ENCODE peak calls at places on chromosomes 11 and 22, in six cellular contexts. L, J, D, A, E and R are unnamed samples.

GRCh38 chr11:43916621-43917020 is 25.8 kb upstream of the C11orf96 start:
- DNase-seq in L (no peak), D (no peak), J (no peak), A (no peak), E (no peak), R (no peak)

GRCh38 chr11:15800121-15800800 is 556.1 kb downstream of the SOX6 start:
- DNase-seq in J (peak), E (peak), A (peak), D (no peak), L (no peak), R (peak)

GRCh38 chr22:23744001-23744400 is 6.9 kb downstream of the ZNF70 start:
- DNase-seq in A (no peak), E (no peak), J (no peak), L (no peak), D (no peak), R (no peak)

GRCh38 chr22:47166446-47167016 is 404.1 kb downstream of the TBC1D22A start:
- DNase-seq in L (peak), J (no peak), D (peak), A (no peak), E (peak), R (no peak)

GRCh38 chr11:64854534-64855502 is 10.4 kb upstream of the CDC42BPG start:
- DNase-seq in D (peak), J (peak), A (peak), E (peak), L (peak), R (peak)

GRCh38 chr11:31819533-31820437 is 8.7 kb upstream of the PAX6 start:
- DNase-seq in A (no peak), L (no peak), E (no peak), J (no peak), D (no peak), R (no peak)

GRCh38 chr11:118007040-118007439 is 20.8 kb downstream of the IL10RA start:
- DNase-seq in E (no peak), A (no peak), J (no peak), L (no peak), D (no peak), R (no peak)

GRCh38 chr22:49406047-49406650 is 421.5 kb downstream of the BRD1 start:
- DNase-seq in A (no peak), E (no peak), D (no peak), J (no peak), L (no peak), R (no peak)

GRCh38 chr11:33157103-33158027 is 3.9 kb downstream of the CSTF3 start:
- DNase-seq in D (no peak), A (no peak), L (no peak), J (no peak), E (no peak), R (no peak)

GRCh38 chr22:32880906-32881596 is 79.5 kb downstream of the TIMP3 start:
- DNase-seq in L (peak), J (no peak), D (no peak), A (peak), E (peak), R (peak)

GRCh38 chr11:58513747-58514367 is 6.0 kb upstream of the OR5B21 start:
- DNase-seq in A (peak), E (no peak), D (no peak), J (no peak), L (no peak), R (peak)

GRCh38 chr11:6705905-6706535 is 22.9 kb upstream of the MRPL17 start:
- DNase-seq in L (no peak), E (no peak), A (peak), D (no peak), J (no peak), R (peak)

GRCh38 chr22:26949193-26949592 is 291.8 kb downstream of the MIAT start:
- DNase-seq in E (no peak), J (no peak), D (no peak), L (no peak), A (peak), R (no peak)

GRCh38 chr11:19345848-19346681 is 105.3 kb upstream of the E2F8 start:
- DNase-seq in D (no peak), E (no peak), A (peak), J (no peak), L (no peak), R (no peak)

GRCh38 chr22:45013138-45013537 is 3.3 kb upstream of the PHF21B start:
- DNase-seq in D (no peak), J (no peak), A (no peak), L (no peak), E (no peak), R (no peak)
- H3K4me3 ChIP-seq in D (no peak), J (no peak), A (no peak), L (no peak), E (no peak), R (no peak)

DNA sequence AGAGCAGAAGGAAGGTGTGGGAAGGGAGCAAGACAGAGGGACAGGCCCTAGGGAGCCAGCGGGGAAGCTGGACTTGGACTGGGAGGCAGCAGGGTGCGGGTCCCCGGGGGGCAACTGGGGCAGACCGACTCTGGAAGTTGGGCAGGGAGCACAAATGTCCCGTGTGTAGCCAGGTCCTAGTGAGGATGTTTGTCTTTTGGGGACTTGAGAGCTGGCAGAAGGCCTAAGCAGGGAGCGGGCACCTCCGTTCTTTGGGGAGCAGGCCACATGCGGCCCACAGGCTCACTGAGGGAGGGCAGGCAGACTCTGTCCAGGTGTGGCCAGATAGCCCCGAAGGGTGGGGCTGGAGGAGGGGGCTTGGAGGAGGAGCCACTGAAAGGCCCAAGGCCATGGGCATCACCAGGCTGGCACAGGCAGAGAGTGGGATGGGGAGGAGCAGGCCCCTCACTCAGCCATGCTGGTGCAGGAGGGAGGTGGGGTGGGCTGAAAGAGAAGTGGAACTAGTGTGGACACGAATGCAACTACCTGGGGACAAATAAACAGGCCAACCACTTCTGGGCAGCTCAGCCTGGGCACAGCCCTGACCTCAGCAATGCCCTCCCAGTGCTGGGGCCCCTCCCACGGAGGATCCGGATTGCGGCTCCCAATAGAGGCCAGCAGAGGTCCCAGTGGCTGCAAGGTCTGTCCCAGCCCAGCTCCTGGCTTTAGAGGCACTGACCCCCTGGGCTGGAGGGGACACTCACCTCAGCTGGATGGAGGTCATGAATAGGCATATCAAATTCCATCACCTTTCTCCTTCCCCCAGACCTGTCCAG is 1.3 kb upstream of the SCARF2 start:
- DNase-seq in D (no peak), L (no peak), J (no peak), A (no peak), E (peak), R (no peak)
- TF ChIP-seq CTCF in D (no peak), L (peak), J (no peak), A (peak), E (peak), R (peak)

GRCh38 chr11:88305430-88305829 is 32.1 kb downstream of the CTSC start:
- DNase-seq in E (no peak), L (no peak), D (no peak), A (no peak), J (no peak), R (no peak)

GRCh38 chr11:88300888-88301477 is 36.6 kb downstream of the CTSC start:
- DNase-seq in L (no peak), E (no peak), J (no peak), D (no peak), A (no peak), R (no peak)

GRCh38 chr11:88303037-88303436 is 34.5 kb downstream of the CTSC start:
- DNase-seq in A (no peak), L (no peak), J (no peak), E (no peak), D (no peak), R (no peak)

GRCh38 chr11:88304352-88304751 is 33.2 kb downstream of the CTSC start:
- DNase-seq in A (no peak), D (no peak), E (no peak), L (no peak), J (no peak), R (no peak)

DNA sequence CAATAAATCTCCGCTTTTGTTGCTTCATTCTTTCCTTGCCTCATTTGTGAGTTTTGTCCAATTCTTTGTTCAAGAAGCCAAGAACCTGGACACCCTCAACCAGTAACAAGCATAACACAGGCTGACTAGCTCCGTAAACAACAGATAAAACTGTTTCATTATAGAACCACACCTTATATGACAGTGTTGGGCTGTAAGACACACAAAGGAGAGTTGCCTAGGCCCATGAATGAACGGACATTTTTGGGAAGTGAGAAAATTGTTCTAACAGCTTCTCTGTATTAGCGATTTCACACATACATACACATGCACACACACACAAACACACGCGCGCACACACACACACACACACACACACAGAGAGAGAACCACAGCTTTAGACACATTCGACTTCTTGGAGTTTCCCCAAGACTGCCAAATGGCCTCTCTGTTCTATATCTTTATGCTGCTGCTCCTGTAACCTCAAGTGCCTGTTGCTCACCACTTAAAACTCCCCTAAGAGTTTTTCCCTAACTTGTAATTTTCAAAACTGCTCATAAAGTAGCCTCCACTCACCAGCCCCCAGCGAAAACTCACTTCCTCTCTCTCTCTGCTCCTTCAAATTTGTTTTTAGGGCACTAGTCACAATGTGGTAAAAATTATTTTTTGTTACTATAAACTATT is 35.9 kb downstream of the CTSC start:
- DNase-seq in J (no peak), D (no peak), L (no peak), A (peak), E (no peak), R (no peak)
- H3K4me3 ChIP-seq in J (no peak), D (no peak), L (no peak), A (no peak), E (no peak), R (no peak)

DNA sequence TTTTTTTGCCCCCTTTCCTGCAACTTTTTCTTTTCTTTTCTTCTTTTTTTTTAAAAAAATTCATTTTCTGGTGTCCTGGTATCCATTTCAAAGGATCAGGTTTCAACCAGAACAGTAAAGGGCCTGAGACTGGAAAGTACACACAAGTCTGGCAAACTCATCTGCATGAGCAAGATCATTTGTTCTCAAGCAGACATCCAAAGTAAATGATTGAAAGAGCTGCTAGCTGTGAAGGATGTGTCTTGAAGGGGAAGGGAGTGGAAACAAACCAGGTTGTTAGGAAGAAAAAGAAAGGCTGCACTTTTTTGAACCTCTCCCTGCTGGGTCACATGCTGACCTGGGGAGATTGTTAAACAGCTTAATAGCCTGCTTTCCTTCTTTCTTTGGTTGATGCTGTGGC is 5.3 kb downstream of the YAP1 start:
- DNase-seq in D (no peak), E (no peak), A (peak), J (no peak), L (no peak), R (peak)
- TF ChIP-seq CTCF in D (no peak), E (no peak), A (no peak), J (no peak), L (no peak), R (no peak)

GRCh38 chr11:68498903-68499883 is 38.6 kb downstream of the PPP6R3 start:
- DNase-seq in E (no peak), A (no peak), D (no peak), L (no peak), J (no peak), R (no peak)
- H3K4me3 ChIP-seq in E (no peak), A (no peak), D (no peak), L (no peak), J (peak), R (no peak)

GRCh38 chr11:12813371-12814225 is 139.4 kb downstream of the TEAD1 start:
- DNase-seq in A (peak), D (no peak), J (peak), E (no peak), L (peak), R (peak)
- TF ChIP-seq CTCF in A (no peak), D (no peak), J (peak), E (no peak), L (no peak), R (peak)